ENCODE peak calls at places on chromosomes 11 and 22, in seven cellular contexts. One of them, this sample, is unnamed.

GRCh38 chr22:50581950-50582561 is 593 bp downstream of the CHKB start:
- DNase-seq in A549: no peak
- DNase-seq in endodermal cell: no peak
- DNase-seq in colonic mucosa: no peak
- DNase-seq in right lobe of liver: no peak
- DNase-seq in breast epithelium: no peak
- DNase-seq in neuronal stem cell: no peak
- DNase-seq in this sample: no peak

GRCh38 chr11:93505703-93506102 is 37.5 kb downstream of the SMCO4 start:
- DNase-seq in A549: no peak
- DNase-seq in endodermal cell: no peak
- DNase-seq in colonic mucosa: no peak
- DNase-seq in right lobe of liver: no peak
- DNase-seq in breast epithelium: no peak
- DNase-seq in neuronal stem cell: no peak
- DNase-seq in this sample: no peak

GRCh38 chr11:134224710-134225662 is 515 bp downstream of the VPS26B start:
- DNase-seq in A549: peak; percentile 10
- DNase-seq in endodermal cell: peak; percentile 69
- DNase-seq in colonic mucosa: peak; percentile 63
- DNase-seq in right lobe of liver: peak; percentile 86
- DNase-seq in breast epithelium: peak; percentile 76
- DNase-seq in neuronal stem cell: peak; percentile 29
- DNase-seq in this sample: peak; percentile 81

GRCh38 chr11:112179601-112180000 is 4.3 kb downstream of the BCO2 start:
- DNase-seq in A549: no peak
- DNase-seq in endodermal cell: no peak
- DNase-seq in colonic mucosa: no peak
- DNase-seq in right lobe of liver: no peak
- DNase-seq in breast epithelium: no peak
- DNase-seq in neuronal stem cell: no peak
- DNase-seq in this sample: no peak

GRCh38 chr11:123470862-123471261 is 40.8 kb downstream of the GRAMD1B start:
- DNase-seq in A549: no peak
- DNase-seq in endodermal cell: no peak
- DNase-seq in colonic mucosa: no peak
- DNase-seq in right lobe of liver: no peak
- DNase-seq in breast epithelium: no peak
- DNase-seq in neuronal stem cell: no peak
- DNase-seq in this sample: no peak

GRCh38 chr11:117145393-117145761 is 1.3 kb downstream of the PAFAH1B2 start:
- DNase-seq in A549: peak; percentile 38
- DNase-seq in endodermal cell: peak; percentile 46
- DNase-seq in colonic mucosa: peak; percentile 30
- DNase-seq in right lobe of liver: no peak
- DNase-seq in breast epithelium: no peak
- DNase-seq in neuronal stem cell: peak; percentile 4
- DNase-seq in this sample: no peak

GRCh38 chr11:65569164-65569972 is 909 bp upstream of the ZNRD2 start:
- DNase-seq in A549: no peak
- DNase-seq in endodermal cell: no peak
- DNase-seq in colonic mucosa: no peak
- DNase-seq in right lobe of liver: no peak
- DNase-seq in breast epithelium: no peak
- DNase-seq in neuronal stem cell: no peak
- DNase-seq in this sample: no peak

GRCh38 chr22:36197065-36197440 is 4.6 kb downstream of the APOL4 start:
- DNase-seq in A549: no peak
- DNase-seq in endodermal cell: peak; percentile 92
- DNase-seq in colonic mucosa: no peak
- DNase-seq in right lobe of liver: no peak
- DNase-seq in breast epithelium: no peak
- DNase-seq in neuronal stem cell: peak; percentile 79
- DNase-seq in this sample: peak; percentile 66

GRCh38 chr11:102733232-102733875 is 8.6 kb upstream of the MMP8 start:
- DNase-seq in A549: peak; percentile 64
- DNase-seq in endodermal cell: peak; percentile 93
- DNase-seq in colonic mucosa: peak; percentile 82
- DNase-seq in right lobe of liver: peak; percentile 64
- DNase-seq in breast epithelium: peak; percentile 58
- DNase-seq in neuronal stem cell: peak; percentile 59
- DNase-seq in this sample: peak; percentile 77

GRCh38 chr22:21726650-21727049 is 8.9 kb downstream of the YPEL1 start:
- DNase-seq in A549: peak; percentile 48
- DNase-seq in endodermal cell: peak; percentile 92
- DNase-seq in colonic mucosa: no peak
- DNase-seq in right lobe of liver: no peak
- DNase-seq in breast epithelium: no peak
- DNase-seq in neuronal stem cell: no peak
- DNase-seq in this sample: no peak

GRCh38 chr22:46092011-46092410 is 58.3 kb upstream of the PPARA start:
- DNase-seq in A549: no peak
- DNase-seq in endodermal cell: no peak
- DNase-seq in colonic mucosa: no peak
- DNase-seq in right lobe of liver: no peak
- DNase-seq in breast epithelium: no peak
- DNase-seq in neuronal stem cell: no peak
- DNase-seq in this sample: peak; percentile 30

GRCh38 chr11:128756469-128756868 is 62.6 kb downstream of the FLI1 start:
- DNase-seq in A549: no peak
- DNase-seq in endodermal cell: no peak
- DNase-seq in colonic mucosa: no peak
- DNase-seq in right lobe of liver: no peak
- DNase-seq in breast epithelium: no peak
- DNase-seq in neuronal stem cell: no peak
- DNase-seq in this sample: no peak
- H3K4me1 ChIP-seq in A549: no peaks in the 10 kb centered on the region
- H3K4me1 ChIP-seq in endodermal cell: no peaks in the 10 kb centered on the region
- H3K4me1 ChIP-seq in colonic mucosa: no peaks in the 10 kb centered on the region
- H3K4me1 ChIP-seq in right lobe of liver: no peaks in the 10 kb centered on the region
- H3K4me1 ChIP-seq in breast epithelium: no peaks in the 10 kb centered on the region
- H3K4me1 ChIP-seq in neuronal stem cell: peaks cover 13% of the 10 kb centered on the region
- H3K4me1 ChIP-seq in this sample: no peaks in the 10 kb centered on the region

GRCh38 chr11:94770563-94771120 is 2.5 kb downstream of the AMOTL1 start:
- DNase-seq in A549: no peak
- DNase-seq in endodermal cell: no peak
- DNase-seq in colonic mucosa: no peak
- DNase-seq in right lobe of liver: no peak
- DNase-seq in breast epithelium: no peak
- DNase-seq in neuronal stem cell: no peak
- DNase-seq in this sample: no peak
- H3K4me3 ChIP-seq in A549: no peak overlapping the region
- H3K4me3 ChIP-seq in endodermal cell: peak overlapping the region; percentile 96
- H3K4me3 ChIP-seq in colonic mucosa: no peak overlapping the region
- H3K4me3 ChIP-seq in right lobe of liver: no peak overlapping the region
- H3K4me3 ChIP-seq in breast epithelium: peak overlapping the region; percentile 83
- H3K4me3 ChIP-seq in neuronal stem cell: no peak overlapping the region
- H3K4me3 ChIP-seq in this sample: no peak overlapping the region

DNA sequence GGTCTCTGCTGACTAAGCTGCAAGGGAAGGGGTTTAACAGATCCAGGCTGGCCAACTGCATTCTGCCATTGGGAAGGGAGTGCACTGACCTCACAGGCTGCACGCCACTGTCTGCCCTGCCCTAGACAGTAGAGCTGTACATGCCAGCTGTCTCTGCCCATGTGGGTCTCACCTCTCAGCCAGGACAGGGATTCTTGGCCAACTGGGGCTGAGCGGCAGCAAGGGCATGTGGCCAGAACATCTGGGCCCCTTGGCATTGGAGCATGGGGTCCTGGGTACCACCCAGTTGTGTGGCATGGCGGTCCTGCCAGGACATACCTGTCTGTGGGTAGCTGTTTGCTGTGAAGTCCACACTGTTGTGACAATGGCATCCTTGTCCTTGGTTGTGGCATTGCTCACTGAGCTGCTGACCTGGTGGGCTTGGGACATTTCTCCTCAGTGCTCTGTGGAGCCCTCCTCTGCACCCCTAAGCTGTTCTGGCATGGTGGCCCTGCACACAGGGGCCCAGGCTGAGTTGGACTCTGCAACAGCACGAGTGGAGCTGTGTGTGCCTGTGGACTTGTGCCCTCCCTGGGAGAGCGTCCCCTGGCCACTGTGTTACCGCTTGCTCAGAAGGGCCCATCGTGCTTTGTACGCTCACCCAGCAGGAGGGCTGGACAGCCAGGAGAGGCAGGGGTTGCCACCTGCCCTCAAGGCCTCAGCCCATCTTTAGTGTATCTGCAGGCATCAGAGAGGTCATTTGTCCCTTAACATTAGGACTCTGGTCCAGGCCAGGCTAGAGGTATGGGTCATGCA is 46.7 kb downstream of the MED15 start:
- DNase-seq in A549: no peak
- DNase-seq in endodermal cell: no peak
- DNase-seq in colonic mucosa: no peak
- DNase-seq in right lobe of liver: no peak
- DNase-seq in breast epithelium: no peak
- DNase-seq in neuronal stem cell: no peak
- DNase-seq in this sample: no peak
- H3K4me1 ChIP-seq in A549: peaks cover 12% of the 10 kb centered on the region
- H3K4me1 ChIP-seq in endodermal cell: no peaks in the 10 kb centered on the region
- H3K4me1 ChIP-seq in colonic mucosa: peaks cover 13% of the 10 kb centered on the region
- H3K4me1 ChIP-seq in right lobe of liver: no peaks in the 10 kb centered on the region
- H3K4me1 ChIP-seq in breast epithelium: peaks cover 21% of the 10 kb centered on the region
- H3K4me1 ChIP-seq in neuronal stem cell: peaks cover 2% of the 10 kb centered on the region
- H3K4me1 ChIP-seq in this sample: peaks cover 6% of the 10 kb centered on the region

GRCh38 chr11:96707273-96707672 is 317.5 kb downstream of the JRKL start:
- DNase-seq in A549: no peak
- DNase-seq in endodermal cell: no peak
- DNase-seq in colonic mucosa: no peak
- DNase-seq in right lobe of liver: no peak
- DNase-seq in breast epithelium: no peak
- DNase-seq in neuronal stem cell: no peak
- DNase-seq in this sample: no peak
- H3K4me3 ChIP-seq in A549: no peak overlapping the region
- H3K4me3 ChIP-seq in endodermal cell: no peak overlapping the region
- H3K4me3 ChIP-seq in colonic mucosa: no peak overlapping the region
- H3K4me3 ChIP-seq in right lobe of liver: no peak overlapping the region
- H3K4me3 ChIP-seq in breast epithelium: no peak overlapping the region
- H3K4me3 ChIP-seq in neuronal stem cell: no peak overlapping the region
- H3K4me3 ChIP-seq in this sample: no peak overlapping the region

This sample was measured in aorta.